ENCODE peak calls at places on chromosomes 13 and 19, in four cellular contexts. T is uterus; A is Caco-2; G is CD4-positive, CD25-positive, alpha-beta regulatory T cell. V is an unnamed sample.

GRCh38 chr19:40745402-40745780 is 4.9 kb downstream of the ACTMAP start:
- DNase-seq in T (no peak), A (peak; percentile 57), G (no peak), V (no peak)

GRCh38 chr19:30696514-30696913 is 324.3 kb downstream of the ZNF536 start:
- DNase-seq in T (no peak), A (no peak), G (no peak), V (peak; percentile 96)

GRCh38 chr13:98664047-98664446 is 87.1 kb upstream of the STK24 start:
- DNase-seq in T (no peak), A (no peak), G (no peak), V (no peak)

GRCh38 chr13:56020425-56020824 is 1120.3 kb upstream of the PRR20A start:
- DNase-seq in T (no peak), A (no peak), G (no peak), V (no peak)

GRCh38 chr13:44197791-44198770 is 175.5 kb upstream of the SERP2 start:
- DNase-seq in T (no peak), A (no peak), G (no peak), V (no peak)

GRCh38 chr13:101512650-101513049 is 60.2 kb downstream of the ITGBL1 start:
- DNase-seq in T (no peak), A (no peak), G (no peak), V (no peak)

GRCh38 chr19:45767410-45767880 is 1.6 kb downstream of the SIX5 start:
- DNase-seq in T (peak; percentile 88), A (peak; percentile 74), G (no peak), V (peak; percentile 90)

GRCh38 chr19:29098863-29099481 is 114.0 kb downstream of the UQCRFS1 start:
- DNase-seq in T (peak; percentile 36), A (no peak), G (no peak), V (no peak)

GRCh38 chr19:39400997-39401548 is 5.6 kb upstream of the ZFP36 start:
- DNase-seq in T (no peak), A (no peak), G (no peak), V (no peak)

GRCh38 chr13:22220186-22221160 is 549.6 kb downstream of the FGF9 start:
- DNase-seq in T (no peak), A (no peak), G (no peak), V (no peak)

GRCh38 chr13:61316647-61317046 is 99.0 kb downstream of the PCDH20 start:
- DNase-seq in T (no peak), A (no peak), G (no peak), V (peak; percentile 35)

GRCh38 chr13:28754698-28755545 is 36.2 kb upstream of the SLC46A3 start:
- DNase-seq in T (peak; percentile 43), A (no peak), G (no peak), V (peak; percentile 56)

GRCh38 chr13:79782541-79783216 is 301.7 kb downstream of the NDFIP2 start:
- DNase-seq in T (no peak), A (peak; percentile 87), G (no peak), V (peak; percentile 61)
- H3K4me3 ChIP-seq in T (no peak overlapping the region), A (no peak overlapping the region), G (no peak overlapping the region), V (no peak overlapping the region)

GRCh38 chr19:1455002-1455335 is 5.0 kb downstream of the APC2 start:
- DNase-seq in T (no peak), A (no peak), G (no peak), V (no peak)
- H3K27me3 ChIP-seq in T (peaks cover 31% of the 10 kb centered on the region), A (no peaks in the 10 kb centered on the region), G (peaks cover 14% of the 10 kb centered on the region), V (peaks cover 61% of the 10 kb centered on the region)

GRCh38 chr19:48915757-48916156 is 15.6 kb downstream of the NUCB1 start:
- DNase-seq in T (no peak), A (no peak), G (no peak), V (no peak)
- H3K36me3 ChIP-seq in T (no peaks in the 10 kb centered on the region), A (peaks cover 10% of the 10 kb centered on the region), G (peaks cover 53% of the 10 kb centered on the region), V (peaks cover 23% of the 10 kb centered on the region)

GRCh38 chr13:78595819-78596700 is 7.3 kb downstream of the POU4F1 start:
- DNase-seq in T (no peak), A (no peak), G (no peak), V (peak; percentile 92)

GRCh38 chr13:78595458-78595818 is 7.9 kb downstream of the POU4F1 start:
- DNase-seq in T (no peak), A (no peak), G (no peak), V (peak; percentile 64)

GRCh38 chr13:78596701-78597550 is 6.4 kb downstream of the POU4F1 start:
- DNase-seq in T (no peak), A (no peak), G (no peak), V (peak; percentile 75)

GRCh38 chr13:78593652-78594494 is 9.5 kb downstream of the POU4F1 start:
- DNase-seq in T (no peak), A (no peak), G (no peak), V (peak; percentile 51)

GRCh38 chr13:78593129-78593528 is 10.2 kb downstream of the POU4F1 start:
- DNase-seq in T (no peak), A (no peak), G (no peak), V (no peak)
- H3K4me3 ChIP-seq in T (no peak overlapping the region), A (no peak overlapping the region), G (no peak overlapping the region), V (no peak overlapping the region)

GRCh38 chr19:41926861-41927809 is 1.1 kb downstream of the ERFL start:
- DNase-seq in T (no peak), A (no peak), G (no peak), V (no peak)
- H3K27me3 ChIP-seq in T (peaks cover 24% of the 10 kb centered on the region), A (no peaks in the 10 kb centered on the region), G (peaks cover 4% of the 10 kb centered on the region), V (peaks cover 97% of the 10 kb centered on the region)

DNA sequence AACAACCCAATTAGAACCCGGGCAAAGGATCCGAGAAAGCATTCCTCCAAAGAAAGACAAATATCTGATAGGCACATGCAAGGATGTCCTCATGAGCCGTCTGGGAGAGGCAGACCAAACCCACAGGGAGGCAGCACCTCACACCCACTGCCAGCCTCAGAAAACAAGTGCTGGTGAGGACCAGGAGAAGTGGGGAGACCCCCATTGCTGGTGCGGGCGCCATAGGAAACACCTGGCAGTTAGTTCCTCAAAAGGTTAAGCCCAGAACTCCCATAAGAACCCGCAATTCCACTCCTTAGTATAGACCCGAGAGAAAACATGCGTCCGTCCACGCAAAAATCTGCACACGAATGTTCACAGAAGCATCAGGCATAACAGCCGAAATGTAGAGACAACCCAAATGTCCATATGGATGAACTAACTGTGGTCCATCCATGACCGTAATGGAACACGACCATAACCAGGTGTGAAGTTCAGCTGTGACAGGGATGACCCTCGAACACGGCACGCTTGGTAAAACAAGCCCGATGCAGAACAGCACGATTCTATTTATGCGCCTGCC is 7.9 kb downstream of the ZNF787 start:
- DNase-seq in T (no peak), A (no peak), G (no peak), V (no peak)
- H3K36me3 ChIP-seq in T (no peaks in the 10 kb centered on the region), A (peaks cover 2% of the 10 kb centered on the region), G (peaks cover 4% of the 10 kb centered on the region), V (no peaks in the 10 kb centered on the region)

GRCh38 chr13:97339019-97339988 is 94.7 kb upstream of the RAP2A start:
- DNase-seq in T (peak; percentile 69), A (no peak), G (no peak), V (no peak)
- H3K4me3 ChIP-seq in T (no peak overlapping the region), A (no peak overlapping the region), G (peak overlapping the region; percentile 56), V (no peak overlapping the region)

GRCh38 chr19:49355890-49356289 is 6.3 kb downstream of the TEAD2 start:
- DNase-seq in T (peak; percentile 32), A (no peak), G (no peak), V (peak; percentile 30)
- H3K27me3 ChIP-seq in T (no peaks in the 10 kb centered on the region), A (no peaks in the 10 kb centered on the region), G (no peaks in the 10 kb centered on the region), V (no peaks in the 10 kb centered on the region)